ENCODE peak calls at places on chromosome 1, in four cellular contexts. L is T-cell, A is GF-D8, H is epithelial cell of esophagus. V is an unnamed sample.

GRCh38 chr1:173758110-173758509 is 43.3 kb downstream of the KLHL20 start:
- DNase-seq in L (no peak), A (no peak), H (no peak), V (no peak)

GRCh38 chr1:212916395-212917133 is 33.8 kb upstream of the VASH2 start:
- DNase-seq in L (no peak), A (no peak), H (peak), V (peak)

GRCh38 chr1:236476019-236476418 is 47.8 kb upstream of the LGALS8 start:
- DNase-seq in L (no peak), A (no peak), H (no peak), V (no peak)

GRCh38 chr1:26083246-26083645 is 15.8 kb upstream of the TRIM63 start:
- DNase-seq in L (no peak), A (no peak), H (peak), V (no peak)

GRCh38 chr1:10897981-10898728 is 101.7 kb upstream of the CASZ1 start:
- DNase-seq in L (no peak), A (no peak), H (peak), V (peak)

GRCh38 chr1:200302192-200302892 is 107.5 kb downstream of the ZNF281 start:
- DNase-seq in L (peak), A (no peak), H (peak), V (no peak)

GRCh38 chr1:174007846-174008245 is 14.3 kb downstream of the RC3H1 start:
- DNase-seq in L (no peak), A (no peak), H (peak), V (no peak)

GRCh38 chr1:7783178-7783711 is 846 bp upstream of the PER3 start:
- DNase-seq in L (no peak), A (peak), H (peak), V (no peak)

GRCh38 chr1:165871311-165872067 is 44.1 kb downstream of the UCK2 start:
- DNase-seq in L (peak), A (peak), H (peak), V (peak)